ENCODE peak calls at places on chromosome 15, in seven cellular contexts. B is IMR-90, L is H1, O is HepG2, P is HCT116, W is GM12878, M is K562. H is an unnamed sample.

GRCh38 chr15:58748040-58748786 is 1.3 kb downstream of the ADAM10 start:
- DNase-seq in B (no peak), L (no peak), O (no peak), P (no peak), W (no peak), M (no peak), H (peak; percentile 43)

GRCh38 chr15:36737430-36737891 is 158.0 kb downstream of the CDIN1 start:
- DNase-seq in B (peak; percentile 83), L (no peak), O (no peak), P (no peak), W (no peak), M (no peak), H (peak; percentile 29)

GRCh38 chr15:50964075-50964474 is 55.6 kb downstream of the AP4E1 start:
- DNase-seq in B (no peak), L (no peak), O (no peak), P (no peak), W (no peak), M (no peak), H (no peak)

GRCh38 chr15:39363761-39364586 is 216.9 kb upstream of the THBS1 start:
- DNase-seq in B (no peak), L (no peak), O (peak; percentile 79), P (no peak), W (no peak), M (no peak), H (peak; percentile 88)

GRCh38 chr15:34737379-34737928 is 17.3 kb downstream of the GJD2 start:
- DNase-seq in B (peak; percentile 40), L (no peak), O (no peak), P (no peak), W (no peak), M (no peak), H (no peak)

GRCh38 chr15:76169013-76169412 is 109.2 kb downstream of the TMEM266 start:
- DNase-seq in B (peak; percentile 29), L (no peak), O (no peak), P (no peak), W (no peak), M (peak; percentile 68), H (no peak)

GRCh38 chr15:39124925-39125625 is 455.8 kb upstream of the THBS1 start:
- DNase-seq in B (peak; percentile 68), L (no peak), O (no peak), P (no peak), W (no peak), M (no peak), H (peak; percentile 64)

GRCh38 chr15:41104234-41104633 is 11.8 kb downstream of the INO80 start:
- DNase-seq in B (peak; percentile 79), L (no peak), O (no peak), P (no peak), W (no peak), M (no peak), H (peak; percentile 70)

GRCh38 chr15:60972866-60973265 is 256.2 kb downstream of the RORA start:
- DNase-seq in B (peak; percentile 93), L (no peak), O (no peak), P (no peak), W (no peak), M (no peak), H (peak; percentile 86)

GRCh38 chr15:38781196-38781595 is 216.6 kb upstream of the RASGRP1 start:
- DNase-seq in B (no peak), L (no peak), O (no peak), P (no peak), W (no peak), M (no peak), H (no peak)

GRCh38 chr15:82810061-82810862 is 834 bp downstream of the WHAMM start:
- DNase-seq in B (peak; percentile 50), L (no peak), O (peak; percentile 39), P (no peak), W (no peak), M (no peak), H (peak; percentile 60)

GRCh38 chr15:26260517-26261133 is 397.5 kb upstream of the ATP10A start:
- DNase-seq in B (peak; percentile 22), L (peak; percentile 47), O (peak; percentile 1), P (no peak), W (no peak), M (peak; percentile 46), H (no peak)

GRCh38 chr15:30984542-30984941 is 6.9 kb downstream of the MTMR10 start:
- DNase-seq in B (no peak), L (no peak), O (no peak), P (no peak), W (no peak), M (no peak), H (peak; percentile 49)

GRCh38 chr15:46636220-46636619 is 1001.4 kb downstream of the SQOR start:
- DNase-seq in B (no peak), L (no peak), O (no peak), P (no peak), W (no peak), M (no peak), H (no peak)

GRCh38 chr15:46413799-46414198 is 779.0 kb downstream of the SQOR start:
- DNase-seq in B (peak; percentile 19), L (no peak), O (no peak), P (no peak), W (no peak), M (no peak), H (no peak)

GRCh38 chr15:70121656-70122297 is 24.1 kb upstream of the TLE3 start:
- DNase-seq in B (peak; percentile 80), L (no peak), O (no peak), P (no peak), W (no peak), M (no peak), H (peak; percentile 38)

GRCh38 chr15:57464480-57464879 is 88.2 kb downstream of the CGNL1 start:
- DNase-seq in B (no peak), L (no peak), O (no peak), P (no peak), W (no peak), M (no peak), H (no peak)

GRCh38 chr15:40981186-40981585 is 27.9 kb downstream of the CHAC1 start:
- DNase-seq in B (no peak), L (no peak), O (no peak), P (no peak), W (no peak), M (no peak), H (peak; percentile 62)

GRCh38 chr15:73906346-73907017 is 19.8 kb upstream of the LOXL1 start:
- DNase-seq in B (peak; percentile 76), L (no peak), O (no peak), P (no peak), W (no peak), M (no peak), H (no peak)

GRCh38 chr15:68268405-68268804 is 9.1 kb upstream of the FEM1B start:
- DNase-seq in B (peak; percentile 65), L (no peak), O (no peak), P (no peak), W (no peak), M (no peak), H (no peak)

DNA sequence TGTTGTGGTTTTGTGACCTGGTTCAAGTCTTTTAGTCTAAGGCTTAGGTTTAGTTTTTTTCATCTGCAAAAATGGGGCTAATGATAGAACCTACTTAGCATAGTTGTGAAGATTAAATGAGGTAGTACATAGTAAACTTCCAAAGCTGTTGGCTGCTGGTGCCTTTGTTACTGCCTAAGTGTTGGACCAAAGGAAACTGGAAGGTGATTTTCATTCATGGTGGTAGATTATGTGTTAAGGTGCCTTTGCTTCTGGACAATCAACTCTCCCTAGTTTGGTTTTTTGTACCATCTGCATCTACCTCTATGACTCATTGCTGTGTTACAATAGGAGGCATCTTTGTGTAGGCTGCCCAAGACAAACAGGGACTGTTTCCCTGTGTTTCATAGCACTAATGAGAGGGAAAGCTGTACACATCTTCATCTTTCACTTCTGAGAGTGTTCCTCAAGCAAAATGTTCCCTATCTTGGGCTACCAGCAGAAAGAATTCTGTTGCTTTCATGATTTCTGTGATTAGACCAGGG is 3.2 kb downstream of the MAP2K1 start:
- DNase-seq in B (peak; percentile 12), L (no peak), O (no peak), P (no peak), W (no peak), M (no peak), H (peak; percentile 28)
- H3K9ac ChIP-seq in B (no peak overlapping the region), L (no peak overlapping the region), O (peak overlapping the region; percentile 21), P (no peak overlapping the region), W (peak overlapping the region; percentile 24), M (no peak overlapping the region), H (no peak overlapping the region)

DNA sequence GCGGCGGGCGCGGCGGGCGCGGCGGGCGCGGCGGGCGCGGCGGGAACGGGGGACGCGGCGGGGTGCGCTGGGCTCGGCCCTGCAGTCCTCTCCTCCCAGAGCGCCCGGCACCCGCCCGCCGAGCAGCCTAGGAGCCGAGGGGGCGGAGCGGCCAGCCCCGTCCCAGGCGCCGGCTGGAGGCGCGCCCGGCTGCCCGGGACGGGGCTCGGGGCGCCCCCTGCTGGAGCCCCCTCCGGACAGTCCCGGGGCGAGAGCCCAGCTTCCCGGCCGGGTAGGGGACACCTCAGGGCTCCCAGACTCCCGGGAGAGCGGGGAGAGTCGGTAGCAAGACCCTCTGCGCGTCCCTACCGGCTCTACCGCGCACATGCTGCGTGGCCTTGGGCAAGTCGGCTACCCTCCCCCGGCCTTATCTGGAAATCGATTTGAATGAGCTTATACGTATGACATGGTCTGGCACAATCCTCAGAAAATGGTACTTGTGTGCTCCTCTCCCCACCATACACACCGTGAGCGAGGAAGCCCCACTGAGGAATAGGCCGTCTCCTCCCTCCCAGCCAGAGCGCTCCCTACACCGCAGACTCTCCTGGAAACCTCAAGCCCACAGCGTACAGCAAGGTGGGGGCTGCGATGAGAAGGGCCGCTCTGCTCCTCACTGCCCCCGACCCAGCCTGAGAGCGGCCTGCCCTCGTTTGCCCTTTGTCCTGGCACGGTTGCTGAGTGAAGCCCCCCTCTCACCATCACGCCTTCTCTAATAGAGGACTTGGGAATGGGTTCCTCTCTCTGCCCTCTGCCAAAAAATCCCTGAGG is at the start of gene DAPK2:
- DNase-seq in B (peak; percentile 34), L (no peak), O (peak; percentile 27), P (peak; percentile 21), W (no peak), M (peak; percentile 96), H (peak; percentile 57)
- TF ChIP-seq POLR2A in B (no peak), L (no peak), O (no peak), P (no peak), W (no peak), M (no peak), H (no peak)

GRCh38 chr15:101277038-101277822 is at the start of gene SELENOS:
- DNase-seq in B (peak; percentile 84), L (no peak), O (peak; percentile 77), P (peak; percentile 65), W (no peak), M (peak; percentile 91), H (peak; percentile 89)
- H3K9ac ChIP-seq in B (peak within 1 kb of the TSS; percentile 96), L (peak within 1 kb of the TSS; percentile 90), O (peak within 1 kb of the TSS; percentile 95), P (peak within 1 kb of the TSS; percentile 77), W (peak within 1 kb of the TSS; percentile 78), M (peak within 1 kb of the TSS; percentile 92), H (peak within 1 kb of the TSS; percentile 82)

DNA sequence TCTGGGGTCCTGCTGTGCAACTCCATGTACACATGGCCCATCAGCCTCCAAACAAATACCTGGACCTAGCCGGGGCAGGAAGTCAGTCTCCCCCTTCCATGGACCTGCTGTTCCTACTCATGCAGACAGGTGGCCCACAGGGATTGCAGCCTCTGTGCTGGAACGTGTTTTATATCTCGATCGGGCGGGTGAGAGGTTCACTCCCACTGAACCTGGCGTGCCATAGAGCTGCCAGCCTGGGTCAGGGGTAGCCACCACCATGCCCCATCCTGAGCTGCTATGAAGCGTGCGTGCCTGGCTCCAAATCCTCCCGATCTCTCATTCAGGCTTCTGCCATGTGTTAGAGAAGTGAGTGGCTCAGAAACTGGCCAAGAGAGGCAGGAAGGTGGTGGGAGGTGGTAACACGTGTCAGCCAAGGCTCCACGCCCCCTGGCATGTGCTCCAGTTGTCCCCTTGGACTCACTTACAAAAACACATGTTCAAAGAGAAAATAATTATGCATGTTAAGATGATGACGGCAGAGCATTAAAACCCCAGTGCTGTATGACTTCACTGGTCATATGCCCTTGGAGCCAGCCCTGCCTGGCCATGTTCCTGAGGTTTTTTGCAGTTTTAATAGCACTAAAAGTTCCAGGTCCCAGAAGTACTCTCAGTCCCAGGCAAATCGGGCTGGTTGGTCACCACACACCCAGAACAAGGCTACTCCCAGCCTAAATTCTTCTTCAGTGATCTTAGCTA is 30.6 kb downstream of the CTSH start:
- DNase-seq in B (no peak), L (no peak), O (peak; percentile 14), P (no peak), W (no peak), M (no peak), H (no peak)
- TF ChIP-seq POLR2A in B (no peak), L (no peak), O (no peak), P (no peak), W (no peak), M (no peak), H (no peak)

H was measured in endothelial cell of umbilical vein.